ENCODE peak calls at places on chromosomes 2 and 18, in seven cellular contexts. One of them, this sample, is unnamed.
A peak's percentile ranks its signal among the peaks of the same experiment; 100 is the strongest.

GRCh38 chr18:75250471-75250821 is 39.8 kb downstream of the TSHZ1 start:
- DNase-seq in ovary: peak; percentile 59
- DNase-seq in colonic mucosa: no peak
- DNase-seq in bronchial epithelial cell: no peak
- DNase-seq in left lung: no peak
- DNase-seq in stomach: no peak
- DNase-seq in cardiac fibroblast: no peak
- DNase-seq in this sample: no peak

GRCh38 chr2:239978381-239978780 is 46.8 kb downstream of the NDUFA10 start:
- DNase-seq in colonic mucosa: no peak
- DNase-seq in bronchial epithelial cell: peak; percentile 67
- DNase-seq in left lung: no peak
- DNase-seq in stomach: no peak
- DNase-seq in cardiac fibroblast: peak; percentile 59
- DNase-seq in ovary: no peak
- DNase-seq in this sample: peak; percentile 61

GRCh38 chr2:25168256-25169072 is at the start of gene POMC:
- DNase-seq in cardiac fibroblast: no peak
- DNase-seq in bronchial epithelial cell: peak; percentile 6
- DNase-seq in colonic mucosa: no peak
- DNase-seq in ovary: no peak
- DNase-seq in left lung: no peak
- DNase-seq in stomach: peak; percentile 27
- DNase-seq in this sample: peak; percentile 61

GRCh38 chr2:111042772-111043771 is 77.6 kb upstream of the BCL2L11 start:
- DNase-seq in colonic mucosa: peak; percentile 11
- DNase-seq in stomach: no peak
- DNase-seq in cardiac fibroblast: no peak
- DNase-seq in left lung: no peak
- DNase-seq in ovary: no peak
- DNase-seq in bronchial epithelial cell: no peak
- DNase-seq in this sample: no peak

GRCh38 chr2:60552851-60553495 is 481 bp downstream of the BCL11A start:
- DNase-seq in left lung: no peak
- DNase-seq in stomach: no peak
- DNase-seq in ovary: no peak
- DNase-seq in cardiac fibroblast: no peak
- DNase-seq in colonic mucosa: no peak
- DNase-seq in bronchial epithelial cell: no peak
- DNase-seq in this sample: no peak

GRCh38 chr18:63518178-63519012 is 23.8 kb upstream of the SERPINB12 start:
- DNase-seq in ovary: peak; percentile 45
- DNase-seq in bronchial epithelial cell: peak; percentile 62
- DNase-seq in colonic mucosa: peak; percentile 66
- DNase-seq in cardiac fibroblast: peak; percentile 85
- DNase-seq in stomach: peak; percentile 52
- DNase-seq in left lung: no peak
- DNase-seq in this sample: peak; percentile 87

GRCh38 chr2:138329591-138329990 is 172.0 kb upstream of the SPOPL start:
- DNase-seq in ovary: no peak
- DNase-seq in left lung: no peak
- DNase-seq in colonic mucosa: no peak
- DNase-seq in cardiac fibroblast: no peak
- DNase-seq in bronchial epithelial cell: no peak
- DNase-seq in stomach: no peak
- DNase-seq in this sample: peak; percentile 14

GRCh38 chr2:145751634-145752033 is 1231.7 kb upstream of the ZEB2 start:
- DNase-seq in stomach: no peak
- DNase-seq in bronchial epithelial cell: peak; percentile 66
- DNase-seq in left lung: no peak
- DNase-seq in cardiac fibroblast: peak; percentile 84
- DNase-seq in colonic mucosa: no peak
- DNase-seq in ovary: no peak
- DNase-seq in this sample: peak; percentile 66

GRCh38 chr2:15527074-15527739 is 33.9 kb downstream of the NBAS start:
- DNase-seq in cardiac fibroblast: no peak
- DNase-seq in ovary: no peak
- DNase-seq in bronchial epithelial cell: no peak
- DNase-seq in left lung: no peak
- DNase-seq in colonic mucosa: no peak
- DNase-seq in stomach: no peak
- DNase-seq in this sample: no peak

GRCh38 chr2:8638327-8638726 is 43.5 kb upstream of the ID2 start:
- DNase-seq in ovary: no peak
- DNase-seq in bronchial epithelial cell: no peak
- DNase-seq in stomach: no peak
- DNase-seq in cardiac fibroblast: no peak
- DNase-seq in colonic mucosa: no peak
- DNase-seq in left lung: peak; percentile 5
- DNase-seq in this sample: no peak

GRCh38 chr18:56245856-56246575 is 392.4 kb downstream of the TXNL1 start:
- DNase-seq in ovary: no peak
- DNase-seq in bronchial epithelial cell: no peak
- DNase-seq in cardiac fibroblast: peak; percentile 46
- DNase-seq in colonic mucosa: no peak
- DNase-seq in left lung: no peak
- DNase-seq in stomach: no peak
- DNase-seq in this sample: peak; percentile 71

GRCh38 chr18:11148655-11149440 is 521 bp downstream of the PIEZO2 start:
- DNase-seq in bronchial epithelial cell: no peak
- DNase-seq in cardiac fibroblast: no peak
- DNase-seq in stomach: no peak
- DNase-seq in ovary: no peak
- DNase-seq in colonic mucosa: no peak
- DNase-seq in left lung: no peak
- DNase-seq in this sample: no peak
- H3K4me3 ChIP-seq in bronchial epithelial cell: no peak overlapping the region
- H3K4me3 ChIP-seq in cardiac fibroblast: peak overlapping the region; percentile 36
- H3K4me3 ChIP-seq in stomach: peak overlapping the region; percentile 37
- H3K4me3 ChIP-seq in ovary: peak overlapping the region; percentile 16
- H3K4me3 ChIP-seq in colonic mucosa: peak overlapping the region; percentile 21
- H3K4me3 ChIP-seq in left lung: peak overlapping the region; percentile 40
- H3K4me3 ChIP-seq in this sample: peak overlapping the region; percentile 47

GRCh38 chr2:207008105-207008990 is 69.0 kb downstream of the CPO start:
- DNase-seq in ovary: no peak
- DNase-seq in stomach: no peak
- DNase-seq in bronchial epithelial cell: peak; percentile 65
- DNase-seq in left lung: no peak
- DNase-seq in colonic mucosa: no peak
- DNase-seq in cardiac fibroblast: peak; percentile 81
- DNase-seq in this sample: peak; percentile 67
- TF ChIP-seq CTCF in ovary: no peak
- TF ChIP-seq CTCF in stomach: no peak
- TF ChIP-seq CTCF in bronchial epithelial cell: no peak
- TF ChIP-seq CTCF in left lung: no peak
- TF ChIP-seq CTCF in colonic mucosa: no peak
- TF ChIP-seq CTCF in cardiac fibroblast: peak; percentile 48
- TF ChIP-seq CTCF in this sample: peak; percentile 11

GRCh38 chr2:217849576-217849975 is 153.2 kb downstream of the TNS1 start:
- DNase-seq in left lung: no peak
- DNase-seq in cardiac fibroblast: no peak
- DNase-seq in colonic mucosa: no peak
- DNase-seq in bronchial epithelial cell: no peak
- DNase-seq in ovary: no peak
- DNase-seq in stomach: no peak
- DNase-seq in this sample: no peak
- H3K4me3 ChIP-seq in left lung: no peak overlapping the region
- H3K4me3 ChIP-seq in cardiac fibroblast: no peak overlapping the region
- H3K4me3 ChIP-seq in colonic mucosa: no peak overlapping the region
- H3K4me3 ChIP-seq in bronchial epithelial cell: no peak overlapping the region
- H3K4me3 ChIP-seq in ovary: no peak overlapping the region
- H3K4me3 ChIP-seq in stomach: no peak overlapping the region
- H3K4me3 ChIP-seq in this sample: no peak overlapping the region

GRCh38 chr2:128287780-128288735 is 30.6 kb downstream of the HS6ST1 start:
- DNase-seq in bronchial epithelial cell: no peak
- DNase-seq in ovary: peak; percentile 16
- DNase-seq in left lung: no peak
- DNase-seq in stomach: no peak
- DNase-seq in cardiac fibroblast: no peak
- DNase-seq in colonic mucosa: no peak
- DNase-seq in this sample: no peak

GRCh38 chr2:128285329-128285931 is 33.2 kb downstream of the HS6ST1 start:
- DNase-seq in bronchial epithelial cell: no peak
- DNase-seq in ovary: peak; percentile 21
- DNase-seq in stomach: no peak
- DNase-seq in colonic mucosa: no peak
- DNase-seq in cardiac fibroblast: no peak
- DNase-seq in left lung: no peak
- DNase-seq in this sample: no peak

GRCh38 chr2:128288781-128289180 is 29.9 kb downstream of the HS6ST1 start:
- DNase-seq in ovary: peak; percentile 9
- DNase-seq in bronchial epithelial cell: no peak
- DNase-seq in left lung: no peak
- DNase-seq in stomach: no peak
- DNase-seq in colonic mucosa: no peak
- DNase-seq in cardiac fibroblast: no peak
- DNase-seq in this sample: no peak

GRCh38 chr2:128286011-128286721 is 32.5 kb downstream of the HS6ST1 start:
- DNase-seq in colonic mucosa: no peak
- DNase-seq in ovary: peak; percentile 48
- DNase-seq in left lung: no peak
- DNase-seq in stomach: no peak
- DNase-seq in cardiac fibroblast: peak; percentile 5
- DNase-seq in bronchial epithelial cell: no peak
- DNase-seq in this sample: no peak

DNA sequence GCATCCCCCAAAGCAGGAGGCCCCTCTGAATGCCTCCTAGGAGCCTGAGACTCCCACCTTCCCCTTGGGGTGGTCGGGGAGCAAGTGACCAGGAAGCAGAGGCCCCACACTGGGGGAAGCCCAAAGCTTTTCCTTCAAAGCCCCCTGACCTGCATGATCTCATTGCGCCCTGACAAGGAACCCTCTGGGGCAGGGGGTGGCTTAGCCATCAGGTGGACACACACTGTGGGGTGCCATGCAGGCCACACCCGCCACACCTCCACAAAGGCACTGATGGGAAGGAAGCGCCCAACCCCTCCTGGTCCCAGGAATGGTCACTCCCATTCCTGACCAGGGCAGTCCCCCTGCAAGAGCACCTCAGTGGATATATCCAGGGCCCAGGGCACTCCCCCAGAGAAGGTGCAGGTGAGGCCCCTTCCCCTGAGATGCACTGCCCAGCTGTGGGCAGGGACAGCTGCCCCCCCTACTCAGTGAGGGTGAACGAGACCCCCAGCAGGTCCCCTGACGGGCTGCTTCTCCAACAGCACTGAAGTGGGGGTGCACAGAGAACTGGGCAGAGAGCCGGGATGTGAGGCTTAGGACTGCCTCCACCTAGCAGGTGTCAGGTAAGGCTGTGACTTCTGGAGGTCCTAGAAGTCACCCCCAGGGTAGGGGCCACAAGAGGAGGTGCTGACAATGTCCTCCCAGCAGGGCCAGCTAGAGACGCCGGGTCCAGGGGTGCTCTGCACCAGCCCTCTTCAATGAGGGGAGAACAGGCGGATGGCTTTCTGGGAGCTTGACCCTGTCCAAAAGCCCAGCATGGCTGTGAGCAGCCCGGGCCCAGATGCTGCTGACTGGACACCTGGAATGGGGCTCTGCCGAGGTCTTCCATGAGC is 31.5 kb downstream of the HS6ST1 start:
- DNase-seq in cardiac fibroblast: no peak
- DNase-seq in stomach: no peak
- DNase-seq in colonic mucosa: no peak
- DNase-seq in bronchial epithelial cell: no peak
- DNase-seq in left lung: no peak
- DNase-seq in ovary: peak; percentile 24
- DNase-seq in this sample: no peak
- TF ChIP-seq CTCF in cardiac fibroblast: no peak
- TF ChIP-seq CTCF in stomach: no peak
- TF ChIP-seq CTCF in colonic mucosa: no peak
- TF ChIP-seq CTCF in bronchial epithelial cell: no peak
- TF ChIP-seq CTCF in left lung: no peak
- TF ChIP-seq CTCF in ovary: no peak
- TF ChIP-seq CTCF in this sample: no peak

GRCh38 chr2:154455871-154456270 is 242.6 kb upstream of the KCNJ3 start:
- DNase-seq in bronchial epithelial cell: no peak
- DNase-seq in stomach: no peak
- DNase-seq in ovary: no peak
- DNase-seq in left lung: no peak
- DNase-seq in cardiac fibroblast: peak; percentile 54
- DNase-seq in colonic mucosa: no peak
- DNase-seq in this sample: peak; percentile 13
- H3K4me3 ChIP-seq in bronchial epithelial cell: no peak overlapping the region
- H3K4me3 ChIP-seq in stomach: no peak overlapping the region
- H3K4me3 ChIP-seq in ovary: peak overlapping the region; percentile 29
- H3K4me3 ChIP-seq in left lung: peak overlapping the region; percentile 25
- H3K4me3 ChIP-seq in cardiac fibroblast: peak overlapping the region; percentile 32
- H3K4me3 ChIP-seq in colonic mucosa: no peak overlapping the region
- H3K4me3 ChIP-seq in this sample: peak overlapping the region; percentile 54

GRCh38 chr2:30707304-30707903 is 99.8 kb downstream of the CAPN13 start:
- DNase-seq in colonic mucosa: no peak
- DNase-seq in ovary: no peak
- DNase-seq in bronchial epithelial cell: no peak
- DNase-seq in cardiac fibroblast: no peak
- DNase-seq in left lung: no peak
- DNase-seq in stomach: no peak
- DNase-seq in this sample: no peak
- TF ChIP-seq CTCF in colonic mucosa: no peak
- TF ChIP-seq CTCF in ovary: no peak
- TF ChIP-seq CTCF in bronchial epithelial cell: no peak
- TF ChIP-seq CTCF in cardiac fibroblast: no peak
- TF ChIP-seq CTCF in left lung: no peak
- TF ChIP-seq CTCF in stomach: no peak
- TF ChIP-seq CTCF in this sample: no peak

GRCh38 chr2:237410949-237411635 is 2.9 kb downstream of the COL6A3 start:
- DNase-seq in ovary: no peak
- DNase-seq in left lung: no peak
- DNase-seq in bronchial epithelial cell: no peak
- DNase-seq in stomach: no peak
- DNase-seq in colonic mucosa: no peak
- DNase-seq in cardiac fibroblast: peak; percentile 59
- DNase-seq in this sample: peak; percentile 39
- H3K4me3 ChIP-seq in ovary: peak overlapping the region; percentile 55
- H3K4me3 ChIP-seq in left lung: peak overlapping the region; percentile 38
- H3K4me3 ChIP-seq in bronchial epithelial cell: no peak overlapping the region
- H3K4me3 ChIP-seq in stomach: peak overlapping the region; percentile 55
- H3K4me3 ChIP-seq in colonic mucosa: peak overlapping the region; percentile 24
- H3K4me3 ChIP-seq in cardiac fibroblast: peak overlapping the region; percentile 98
- H3K4me3 ChIP-seq in this sample: peak overlapping the region; percentile 99

DNA sequence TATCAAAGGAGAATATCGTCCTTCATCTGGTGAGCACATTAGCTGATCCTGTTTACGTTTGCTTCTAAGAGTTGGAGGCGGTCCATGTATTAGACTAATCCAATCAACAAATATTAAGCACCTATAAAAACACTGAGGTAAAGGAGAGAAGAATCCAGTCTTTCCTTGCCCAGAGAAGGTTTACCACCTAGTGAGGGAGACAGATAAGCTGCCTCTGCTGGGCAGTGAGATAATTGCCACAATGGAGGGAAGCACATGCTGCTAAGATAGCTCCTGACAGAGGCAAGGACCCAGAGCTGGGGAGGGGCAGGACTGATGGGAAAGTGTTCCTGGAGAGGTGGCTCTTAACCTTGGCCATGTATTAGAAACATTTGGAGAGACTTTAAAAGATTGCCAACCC is 36.7 kb upstream of the ST8SIA5 start:
- DNase-seq in bronchial epithelial cell: no peak
- DNase-seq in left lung: no peak
- DNase-seq in ovary: no peak
- DNase-seq in cardiac fibroblast: no peak
- DNase-seq in colonic mucosa: no peak
- DNase-seq in stomach: no peak
- DNase-seq in this sample: no peak
- TF ChIP-seq CTCF in bronchial epithelial cell: no peak
- TF ChIP-seq CTCF in left lung: no peak
- TF ChIP-seq CTCF in ovary: no peak
- TF ChIP-seq CTCF in cardiac fibroblast: no peak
- TF ChIP-seq CTCF in colonic mucosa: no peak
- TF ChIP-seq CTCF in stomach: no peak
- TF ChIP-seq CTCF in this sample: no peak

GRCh38 chr2:215313219-215313656 is 1.4 kb downstream of the ATIC start:
- DNase-seq in bronchial epithelial cell: no peak
- DNase-seq in left lung: no peak
- DNase-seq in cardiac fibroblast: no peak
- DNase-seq in stomach: no peak
- DNase-seq in ovary: no peak
- DNase-seq in colonic mucosa: no peak
- DNase-seq in this sample: no peak
- H3K4me3 ChIP-seq in bronchial epithelial cell: no peak overlapping the region
- H3K4me3 ChIP-seq in left lung: peak overlapping the region; percentile 66
- H3K4me3 ChIP-seq in cardiac fibroblast: peak overlapping the region; percentile 78
- H3K4me3 ChIP-seq in stomach: no peak overlapping the region
- H3K4me3 ChIP-seq in ovary: no peak overlapping the region
- H3K4me3 ChIP-seq in colonic mucosa: no peak overlapping the region
- H3K4me3 ChIP-seq in this sample: no peak overlapping the region